ENCODE peak calls at places on chromosomes 13 and 19, in seven cellular contexts. Q is hippocampal formation; O is amygdala; H is PC-9; K is stimulated activated CD4-positive, alpha-beta T cell treated with anti-CD3 and anti-CD28 coated beads, Interleukin-2, amount 100 ng/mL, for 48 hours; A is brain microvascular endothelial cell; Z is mucosa of descending colon. J is an unnamed sample.

GRCh38 chr13:43227721-43228120 is 204.3 kb downstream of the DNAJC15 start:
- DNase-seq in O (no peak), Z (no peak), K (no peak), Q (no peak), A (peak), H (no peak), J (no peak)

GRCh38 chr13:74288361-74288911 is 154.2 kb upstream of the KLF12 start:
- DNase-seq in H (no peak), K (no peak), Q (peak), A (no peak), Z (peak), O (no peak), J (peak)

GRCh38 chr19:3613765-3614661 is 7.3 kb upstream of the TBXA2R start:
- DNase-seq in O (no peak), Q (no peak), K (no peak), A (no peak), Z (no peak), H (no peak), J (no peak)

GRCh38 chr13:111005808-111006494 is 91.1 kb upstream of the ANKRD10 start:
- DNase-seq in Q (no peak), O (no peak), H (no peak), A (peak), Z (no peak), K (no peak), J (peak)

GRCh38 chr13:45584816-45585215 is 30.7 kb downstream of the ERICH6B start:
- DNase-seq in O (no peak), H (no peak), Z (no peak), A (no peak), K (no peak), Q (no peak), J (no peak)

GRCh38 chr13:112447306-112447705 is 71.2 kb downstream of the SPACA7 start:
- DNase-seq in A (no peak), O (no peak), H (no peak), Q (no peak), K (no peak), Z (no peak), J (no peak)

GRCh38 chr13:106455777-106456176 is 79.7 kb downstream of the EFNB2 start:
- DNase-seq in Q (no peak), A (no peak), Z (no peak), K (no peak), O (no peak), H (no peak), J (no peak)

GRCh38 chr13:75675421-75675820 is 39.3 kb downstream of the LMO7 start:
- DNase-seq in Z (no peak), Q (no peak), H (no peak), A (no peak), K (no peak), O (no peak), J (no peak)

GRCh38 chr19:51002542-51003311 is 1.3 kb upstream of the KLK8 start:
- DNase-seq in H (peak), Q (no peak), A (no peak), K (no peak), O (no peak), Z (no peak), J (no peak)

GRCh38 chr19:47239610-47240296 is 8.8 kb upstream of the BBC3 start:
- DNase-seq in K (no peak), A (no peak), H (no peak), O (peak), Z (peak), Q (peak), J (peak)

GRCh38 chr13:94849254-94849653 is 136.9 kb upstream of the SOX21 start:
- DNase-seq in A (no peak), H (no peak), K (no peak), O (no peak), Q (no peak), Z (no peak), J (no peak)

GRCh38 chr13:27595055-27595811 is 25.1 kb downstream of the LNX2 start:
- DNase-seq in Z (no peak), A (no peak), Q (no peak), K (no peak), H (no peak), O (no peak), J (no peak)

GRCh38 chr13:110455941-110456340 is 105.6 kb downstream of the RAB20 start:
- DNase-seq in A (peak), Z (peak), O (peak), Q (peak), K (peak), H (peak), J (peak)

GRCh38 chr19:35395762-35396199 is 24.9 kb downstream of the GPR42 start:
- DNase-seq in O (no peak), H (no peak), A (no peak), K (no peak), Z (peak), Q (no peak), J (no peak)

GRCh38 chr13:67023088-67023893 is 206.8 kb downstream of the PCDH9 start:
- DNase-seq in Z (no peak), A (peak), H (no peak), K (no peak), O (no peak), Q (no peak), J (peak)

GRCh38 chr19:38977445-38978314 is 2.1 kb upstream of the FBXO17 start:
- DNase-seq in H (no peak), K (peak), Z (no peak), Q (no peak), O (no peak), A (no peak), J (no peak)

J was measured in dermis microvascular lymphatic vessel endothelial cell.